ENCODE peak calls at places on chromosomes 11 and 22, in nine cellular contexts. O, S, W, T, D, C, X, R and E are unnamed samples.

GRCh38 chr11:62120001-62120400 is 3.8 kb upstream of the INCENP start:
- DNase-seq in X (no peak), S (no peak), W (no peak), R (no peak), D (no peak), O (no peak), C (no peak), T (no peak), E (no peak)

GRCh38 chr11:92765965-92766371 is 203.5 kb upstream of the MTNR1B start:
- DNase-seq in S (no peak), W (peak; percentile 14), T (no peak), D (no peak), O (no peak), R (no peak), X (no peak), C (peak; percentile 1), E (no peak)

GRCh38 chr11:125117429-125117828 is 6.0 kb upstream of the TMEM218 start:
- DNase-seq in C (no peak), X (no peak), T (no peak), O (no peak), W (no peak), D (no peak), R (no peak), S (no peak), E (no peak)

GRCh38 chr11:26021026-26021425 is 310.9 kb upstream of the ANO3 start:
- DNase-seq in X (no peak), D (no peak), O (no peak), T (no peak), S (no peak), C (no peak), W (no peak), R (no peak), E (no peak)

GRCh38 chr11:101003468-101003867 is 126.1 kb downstream of the PGR start:
- DNase-seq in T (no peak), O (no peak), W (no peak), S (no peak), R (no peak), D (no peak), X (no peak), C (no peak), E (no peak)

GRCh38 chr11:130778026-130778425 is 138.3 kb downstream of the SNX19 start:
- DNase-seq in T (no peak), O (no peak), R (no peak), X (no peak), D (no peak), W (no peak), C (no peak), S (no peak), E (no peak)

GRCh38 chr11:95450547-95451123 is 219.6 kb upstream of the SESN3 start:
- DNase-seq in T (no peak), X (no peak), S (no peak), C (peak; percentile 11), W (no peak), D (no peak), O (no peak), R (no peak), E (no peak)

GRCh38 chr11:94243571-94244229 is 60.7 kb upstream of the IZUMO1R start:
- DNase-seq in D (no peak), C (no peak), W (no peak), T (no peak), O (no peak), S (no peak), X (no peak), R (no peak), E (no peak)

GRCh38 chr11:128501576-128502549 is 85.5 kb downstream of the ETS1 start:
- DNase-seq in X (no peak), R (no peak), W (no peak), T (no peak), C (peak; percentile 78), S (peak; percentile 49), D (no peak), O (no peak), E (peak; percentile 78)

GRCh38 chr22:43014062-43014875 is 680 bp downstream of the PACSIN2 start:
- DNase-seq in O (peak; percentile 52), T (no peak), X (peak; percentile 15), R (peak; percentile 9), D (no peak), W (no peak), S (no peak), C (peak; percentile 55), E (no peak)